ENCODE peak calls at places on chromosomes 1 and 21, in six cellular contexts. P is fibroblast of mammary gland; L is CD4-positive, alpha-beta memory T cell; Z is CD8-positive, alpha-beta memory T cell; Y is astrocyte of the spinal cord; G is cardiac muscle cell. B is an unnamed sample.

GRCh38 chr1:24481098-24481497 is 21.5 kb upstream of the RCAN3 start:
- DNase-seq in P (no peak), L (peak; percentile 59), Z (peak; percentile 77), Y (no peak), G (no peak), B (no peak)

GRCh38 chr1:53303651-53304515 is 24.0 kb downstream of the LRP8 start:
- DNase-seq in P (no peak), L (no peak), Z (no peak), Y (peak; percentile 22), G (no peak), B (no peak)

GRCh38 chr1:8625981-8626898 is 191.2 kb downstream of the RERE start:
- DNase-seq in P (peak; percentile 86), L (no peak), Z (no peak), Y (peak; percentile 81), G (peak; percentile 99), B (no peak)

GRCh38 chr1:64898107-64898861 is 68.1 kb downstream of the JAK1 start:
- DNase-seq in P (peak; percentile 99), L (no peak), Z (no peak), Y (peak; percentile 94), G (peak; percentile 81), B (peak; percentile 94)

GRCh38 chr1:8202182-8202905 is 115.6 kb upstream of the SLC45A1 start:
- DNase-seq in P (peak; percentile 92), L (no peak), Z (no peak), Y (peak; percentile 84), G (peak; percentile 92), B (no peak)

GRCh38 chr1:5755552-5756125 is 236.6 kb downstream of the NPHP4 start:
- DNase-seq in P (no peak), L (no peak), Z (no peak), Y (no peak), G (no peak), B (no peak)

GRCh38 chr1:2141025-2141424 is 53.5 kb downstream of the FAAP20 start:
- DNase-seq in P (no peak), L (no peak), Z (no peak), Y (no peak), G (no peak), B (no peak)

GRCh38 chr1:103309761-103310160 is 201.4 kb upstream of the COL11A1 start:
- DNase-seq in P (no peak), L (no peak), Z (no peak), Y (no peak), G (no peak), B (no peak)

GRCh38 chr1:157307491-157307890 is 169.3 kb upstream of the ETV3 start:
- DNase-seq in P (no peak), L (no peak), Z (no peak), Y (no peak), G (no peak), B (no peak)

GRCh38 chr1:48109390-48110009 is 112.3 kb upstream of the TRABD2B start:
- DNase-seq in P (peak; percentile 73), L (peak; percentile 5), Z (peak; percentile 15), Y (peak; percentile 62), G (peak; percentile 76), B (peak; percentile 43)

GRCh38 chr1:173669491-173669941 is at the start of gene ANKRD45:
- DNase-seq in P (peak; percentile 31), L (no peak), Z (peak; percentile 15), Y (peak; percentile 54), G (peak; percentile 76), B (peak; percentile 47)

GRCh38 chr21:41761211-41762181 is 5.4 kb downstream of the RIPK4 start:
- DNase-seq in P (no peak), L (no peak), Z (no peak), Y (peak; percentile 13), G (peak; percentile 34), B (peak; percentile 60)

GRCh38 chr1:158931055-158931737 is at the start of gene PYHIN1:
- DNase-seq in P (no peak), L (peak; percentile 52), Z (no peak), Y (no peak), G (no peak), B (no peak)

GRCh38 chr1:203733009-203733863 is 31.7 kb upstream of the LAX1 start:
- DNase-seq in P (no peak), L (no peak), Z (no peak), Y (no peak), G (no peak), B (no peak)

GRCh38 chr1:9603766-9604753 is 15.3 kb downstream of the TMEM201 start:
- DNase-seq in P (no peak), L (no peak), Z (no peak), Y (no peak), G (peak; percentile 20), B (peak; percentile 16)

GRCh38 chr1:214990619-214991018 is 91.9 kb upstream of the KCNK2 start:
- DNase-seq in P (peak; percentile 99), L (no peak), Z (no peak), Y (peak; percentile 93), G (peak; percentile 83), B (no peak)

GRCh38 chr1:36722871-36723270 is 240.2 kb upstream of the CSF3R start:
- DNase-seq in P (no peak), L (no peak), Z (no peak), Y (no peak), G (no peak), B (no peak)

GRCh38 chr1:234827656-234828055 is 217.7 kb upstream of the IRF2BP2 start:
- DNase-seq in P (no peak), L (no peak), Z (no peak), Y (no peak), G (no peak), B (no peak)

GRCh38 chr1:200022239-200022804 is 5.2 kb upstream of the NR5A2 start:
- DNase-seq in P (no peak), L (no peak), Z (no peak), Y (no peak), G (no peak), B (no peak)

GRCh38 chr1:198893763-198894444 is 255.1 kb downstream of the PTPRC start:
- DNase-seq in P (no peak), L (no peak), Z (no peak), Y (peak; percentile 59), G (no peak), B (no peak)

GRCh38 chr1:202144510-202145324 is at the start of gene ARL8A:
- DNase-seq in P (no peak), L (peak; percentile 61), Z (peak; percentile 67), Y (peak; percentile 25), G (peak; percentile 47), B (peak; percentile 77)

GRCh38 chr1:206470692-206471414 is 577 bp downstream of the IKBKE start:
- DNase-seq in P (peak; percentile 84), L (peak; percentile 32), Z (peak; percentile 53), Y (peak; percentile 85), G (peak; percentile 79), B (peak; percentile 51)

DNA sequence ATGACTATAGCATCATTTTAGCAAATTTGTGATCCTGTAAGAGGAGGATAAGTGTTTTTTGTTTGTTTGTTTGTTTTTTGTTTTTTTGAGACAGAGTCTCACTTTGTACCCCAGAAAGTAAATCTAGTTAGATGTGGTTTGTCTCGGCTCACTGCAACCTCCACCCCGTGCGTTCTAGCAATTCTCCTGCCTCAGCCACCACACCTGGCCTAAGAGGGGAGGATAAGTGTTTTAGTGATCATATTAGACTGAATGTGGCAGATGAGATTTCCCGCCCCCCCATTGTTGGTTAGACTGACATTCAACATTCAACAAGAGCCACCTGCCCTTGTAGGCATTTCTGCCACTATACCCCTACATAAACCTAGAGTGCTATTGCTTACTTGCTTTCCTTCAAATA is 98.5 kb downstream of the OSBPL9 start:
- DNase-seq in P (no peak), L (no peak), Z (no peak), Y (no peak), G (no peak), B (no peak)
- H3K4me3 ChIP-seq in P (no peak overlapping the region), L (no peak overlapping the region), Z (no peak overlapping the region), Y (no peak overlapping the region), G (no peak overlapping the region), B (no peak overlapping the region)

GRCh38 chr1:41361495-41362356 is 492 bp downstream of the FOXO6 start:
- DNase-seq in P (no peak), L (peak; percentile 32), Z (no peak), Y (no peak), G (no peak), B (no peak)
- H3K4me3 ChIP-seq in P (no peak overlapping the region), L (no peak overlapping the region), Z (peak overlapping the region; percentile 59), Y (peak overlapping the region; percentile 2), G (peak overlapping the region; percentile 79), B (no peak overlapping the region)

DNA sequence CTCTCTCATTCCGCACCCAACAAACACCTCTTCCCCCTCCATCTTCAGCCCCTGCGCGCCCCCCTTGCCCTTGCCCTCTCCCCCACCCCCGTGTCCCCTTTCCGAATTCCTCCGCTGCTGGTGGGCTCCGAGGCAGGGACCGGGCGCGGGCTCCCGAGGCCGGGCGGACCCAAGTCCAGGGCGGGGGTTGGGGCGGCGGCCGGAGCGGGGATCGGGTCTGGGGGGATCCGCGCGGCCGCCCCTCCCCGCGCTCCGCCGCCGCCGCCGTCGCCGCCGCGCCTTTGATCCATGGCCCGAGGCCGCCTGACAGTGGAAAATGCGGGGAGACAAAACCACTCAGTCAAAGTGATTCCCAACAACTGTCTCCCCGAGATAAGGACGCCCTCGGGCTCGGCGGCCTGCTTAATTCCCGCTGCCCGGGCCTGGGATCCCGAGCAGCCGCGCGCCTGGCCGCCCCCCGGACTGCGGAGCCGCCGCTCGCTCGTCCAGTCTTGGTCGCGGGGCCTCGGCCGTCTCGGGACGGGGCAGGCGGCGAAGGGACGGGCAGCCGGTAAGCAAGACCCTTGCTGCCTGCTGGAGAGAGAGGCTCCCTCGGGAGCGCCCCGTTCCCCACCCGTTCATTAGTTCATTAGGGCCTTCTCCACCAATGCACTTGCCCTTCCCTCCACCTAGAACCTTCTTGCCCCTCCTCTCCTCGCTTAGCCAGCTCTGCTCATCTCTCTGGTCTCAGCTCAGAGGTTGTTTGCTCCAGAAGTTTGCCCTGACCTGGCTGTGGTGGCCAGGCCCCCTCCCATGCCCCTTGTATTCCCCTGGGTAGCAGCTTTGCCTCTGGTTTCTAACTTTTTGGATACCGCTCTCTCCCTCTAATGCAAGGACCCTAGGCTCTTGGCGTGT is 86.4 kb downstream of the PAX7 start:
- DNase-seq in P (no peak), L (no peak), Z (no peak), Y (no peak), G (no peak), B (no peak)
- H3K4me3 ChIP-seq in P (no peak overlapping the region), L (no peak overlapping the region), Z (no peak overlapping the region), Y (no peak overlapping the region), G (peak overlapping the region; percentile 18), B (no peak overlapping the region)

GRCh38 chr1:15029036-15029435 is 124.5 kb upstream of the TMEM51 start:
- DNase-seq in P (no peak), L (no peak), Z (no peak), Y (no peak), G (no peak), B (no peak)

GRCh38 chr1:15027515-15027948 is 126.0 kb upstream of the TMEM51 start:
- DNase-seq in P (peak; percentile 58), L (no peak), Z (no peak), Y (peak; percentile 69), G (peak; percentile 66), B (peak; percentile 79)

GRCh38 chr1:15028117-15028516 is 125.4 kb upstream of the TMEM51 start:
- DNase-seq in P (peak; percentile 75), L (no peak), Z (no peak), Y (peak; percentile 92), G (peak; percentile 43), B (peak; percentile 51)

GRCh38 chr1:15023976-15024375 is 129.6 kb upstream of the TMEM51 start:
- DNase-seq in P (no peak), L (no peak), Z (no peak), Y (no peak), G (no peak), B (no peak)

DNA sequence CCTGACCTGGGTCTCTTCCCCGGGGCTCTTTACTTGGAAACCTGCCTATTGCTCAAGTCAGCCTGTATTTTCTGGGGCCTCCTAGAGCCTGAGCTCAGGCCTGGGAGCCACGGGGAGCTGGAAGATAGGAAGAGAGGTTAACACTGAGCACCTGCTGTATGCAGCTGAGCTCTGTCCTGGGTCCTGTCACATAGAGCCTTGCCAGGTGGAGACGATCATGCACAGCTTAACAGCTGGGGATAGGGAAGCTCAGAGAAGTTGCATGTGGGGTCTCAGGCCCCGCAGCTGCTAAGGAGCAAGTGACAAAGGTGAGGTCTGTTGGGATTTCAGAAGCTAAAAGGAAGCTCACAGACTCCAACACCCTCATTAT is 127.4 kb upstream of the TMEM51 start:
- DNase-seq in P (no peak), L (no peak), Z (no peak), Y (no peak), G (no peak), B (no peak)
- H3K4me3 ChIP-seq in P (no peak overlapping the region), L (no peak overlapping the region), Z (no peak overlapping the region), Y (no peak overlapping the region), G (no peak overlapping the region), B (no peak overlapping the region)

B was measured in adrenal gland.